ENCODE peak calls at places on chromosomes 16 and 17, in four cellular contexts. One of them, this sample, is unnamed.
A peak's percentile ranks its signal among the peaks of the same experiment; 100 is the strongest.

GRCh38 chr16:89357055-89357454 is 133.3 kb downstream of the ANKRD11 start:
- DNase-seq in psoas muscle: no peak
- DNase-seq in fibroblast of pulmonary artery: no peak
- DNase-seq in CD8-positive, alpha-beta memory T cell: no peak
- DNase-seq in this sample: no peak

GRCh38 chr16:57759541-57760356 is 24.2 kb downstream of the KATNB1 start:
- DNase-seq in fibroblast of pulmonary artery: no peak
- DNase-seq in CD8-positive, alpha-beta memory T cell: no peak
- DNase-seq in psoas muscle: peak; percentile 14
- DNase-seq in this sample: no peak

GRCh38 chr17:17812211-17813054 is 24.4 kb downstream of the SREBF1 start:
- DNase-seq in psoas muscle: peak; percentile 77
- DNase-seq in fibroblast of pulmonary artery: peak; percentile 68
- DNase-seq in CD8-positive, alpha-beta memory T cell: peak; percentile 56
- DNase-seq in this sample: peak; percentile 81

GRCh38 chr17:10724546-10725195 is 5.2 kb downstream of the TMEM220 start:
- DNase-seq in CD8-positive, alpha-beta memory T cell: no peak
- DNase-seq in fibroblast of pulmonary artery: no peak
- DNase-seq in psoas muscle: no peak
- DNase-seq in this sample: no peak

GRCh38 chr16:67236551-67237395 is 9.8 kb downstream of the TMEM208 start:
- DNase-seq in CD8-positive, alpha-beta memory T cell: peak; percentile 64
- DNase-seq in psoas muscle: peak; percentile 73
- DNase-seq in fibroblast of pulmonary artery: peak; percentile 46
- DNase-seq in this sample: peak; percentile 46

GRCh38 chr17:28599311-28600184 is 723 bp upstream of the SPAG5 start:
- DNase-seq in fibroblast of pulmonary artery: peak; percentile 90
- DNase-seq in CD8-positive, alpha-beta memory T cell: peak; percentile 65
- DNase-seq in psoas muscle: peak; percentile 66
- DNase-seq in this sample: peak; percentile 77

GRCh38 chr17:77948690-77949114 is 9.8 kb upstream of the TNRC6C start:
- DNase-seq in CD8-positive, alpha-beta memory T cell: no peak
- DNase-seq in fibroblast of pulmonary artery: peak; percentile 54
- DNase-seq in psoas muscle: no peak
- DNase-seq in this sample: peak; percentile 35

GRCh38 chr16:24689128-24689527 is 40.3 kb upstream of the TNRC6A start:
- DNase-seq in psoas muscle: peak; percentile 19
- DNase-seq in fibroblast of pulmonary artery: peak; percentile 73
- DNase-seq in CD8-positive, alpha-beta memory T cell: no peak
- DNase-seq in this sample: peak; percentile 52

GRCh38 chr16:55373489-55373832 is 49.5 kb downstream of the IRX6 start:
- DNase-seq in fibroblast of pulmonary artery: no peak
- DNase-seq in psoas muscle: no peak
- DNase-seq in CD8-positive, alpha-beta memory T cell: no peak
- DNase-seq in this sample: no peak

GRCh38 chr17:74731347-74731605 is 5.8 kb upstream of the RAB37 start:
- DNase-seq in fibroblast of pulmonary artery: no peak
- DNase-seq in psoas muscle: no peak
- DNase-seq in CD8-positive, alpha-beta memory T cell: no peak
- DNase-seq in this sample: no peak

GRCh38 chr17:72134560-72135399 is 14.0 kb downstream of the SOX9 start:
- DNase-seq in CD8-positive, alpha-beta memory T cell: no peak
- DNase-seq in psoas muscle: no peak
- DNase-seq in fibroblast of pulmonary artery: peak; percentile 54
- DNase-seq in this sample: no peak

GRCh38 chr16:65937455-65937854 is 429.0 kb upstream of the CDH5 start:
- DNase-seq in fibroblast of pulmonary artery: no peak
- DNase-seq in psoas muscle: no peak
- DNase-seq in CD8-positive, alpha-beta memory T cell: no peak
- DNase-seq in this sample: no peak

GRCh38 chr17:21113106-21113690 is 13.6 kb upstream of the DHRS7B start:
- DNase-seq in psoas muscle: no peak
- DNase-seq in fibroblast of pulmonary artery: no peak
- DNase-seq in CD8-positive, alpha-beta memory T cell: no peak
- DNase-seq in this sample: no peak

GRCh38 chr16:73878616-73879015 is 418.0 kb upstream of the PSMD7 start:
- DNase-seq in psoas muscle: no peak
- DNase-seq in CD8-positive, alpha-beta memory T cell: no peak
- DNase-seq in fibroblast of pulmonary artery: peak; percentile 85
- DNase-seq in this sample: no peak

GRCh38 chr16:31089199-31089598 is 456 bp upstream of the PRSS53 start:
- DNase-seq in psoas muscle: no peak
- DNase-seq in fibroblast of pulmonary artery: no peak
- DNase-seq in CD8-positive, alpha-beta memory T cell: no peak
- DNase-seq in this sample: no peak

GRCh38 chr17:70913086-70913485 is 743.8 kb downstream of the KCNJ2 start:
- DNase-seq in CD8-positive, alpha-beta memory T cell: no peak
- DNase-seq in fibroblast of pulmonary artery: peak; percentile 84
- DNase-seq in psoas muscle: no peak
- DNase-seq in this sample: no peak

GRCh38 chr16:66650707-66651473 is 45.7 kb downstream of the CMTM4 start:
- DNase-seq in psoas muscle: peak; percentile 65
- DNase-seq in fibroblast of pulmonary artery: peak; percentile 87
- DNase-seq in CD8-positive, alpha-beta memory T cell: peak; percentile 71
- DNase-seq in this sample: peak; percentile 78

GRCh38 chr17:17535957-17536356 is 39.8 kb upstream of the RASD1 start:
- DNase-seq in fibroblast of pulmonary artery: peak; percentile 21
- DNase-seq in psoas muscle: peak; percentile 87
- DNase-seq in CD8-positive, alpha-beta memory T cell: no peak
- DNase-seq in this sample: peak; percentile 93

GRCh38 chr17:78875738-78876597 is 27.0 kb downstream of the CEP295NL start:
- DNase-seq in CD8-positive, alpha-beta memory T cell: no peak
- DNase-seq in psoas muscle: no peak
- DNase-seq in fibroblast of pulmonary artery: peak; percentile 45
- DNase-seq in this sample: no peak

GRCh38 chr16:73887895-73888294 is 408.7 kb upstream of the PSMD7 start:
- DNase-seq in fibroblast of pulmonary artery: no peak
- DNase-seq in CD8-positive, alpha-beta memory T cell: no peak
- DNase-seq in psoas muscle: no peak
- DNase-seq in this sample: no peak

GRCh38 chr16:4381072-4381934 is 9.7 kb downstream of the VASN start:
- DNase-seq in fibroblast of pulmonary artery: no peak
- DNase-seq in CD8-positive, alpha-beta memory T cell: no peak
- DNase-seq in psoas muscle: peak; percentile 78
- DNase-seq in this sample: peak; percentile 34

GRCh38 chr16:89134269-89134668 is 37.3 kb upstream of the CDH15 start:
- DNase-seq in CD8-positive, alpha-beta memory T cell: no peak
- DNase-seq in psoas muscle: no peak
- DNase-seq in fibroblast of pulmonary artery: no peak
- DNase-seq in this sample: peak; percentile 31

GRCh38 chr17:43784068-43784467 is 3.8 kb downstream of the CFAP97D1 start:
- DNase-seq in CD8-positive, alpha-beta memory T cell: no peak
- DNase-seq in psoas muscle: no peak
- DNase-seq in fibroblast of pulmonary artery: peak; percentile 39
- DNase-seq in this sample: no peak
- H3K4me3 ChIP-seq in CD8-positive, alpha-beta memory T cell: no peak overlapping the region
- H3K4me3 ChIP-seq in psoas muscle: no peak overlapping the region
- H3K4me3 ChIP-seq in fibroblast of pulmonary artery: no peak overlapping the region
- H3K4me3 ChIP-seq in this sample: no peak overlapping the region

GRCh38 chr17:45934044-45934979 is 40.0 kb downstream of the MAPT start:
- DNase-seq in CD8-positive, alpha-beta memory T cell: no peak
- DNase-seq in fibroblast of pulmonary artery: no peak
- DNase-seq in psoas muscle: no peak
- DNase-seq in this sample: no peak
- H3K4me3 ChIP-seq in CD8-positive, alpha-beta memory T cell: no peak overlapping the region
- H3K4me3 ChIP-seq in fibroblast of pulmonary artery: no peak overlapping the region
- H3K4me3 ChIP-seq in psoas muscle: no peak overlapping the region
- H3K4me3 ChIP-seq in this sample: peak overlapping the region; percentile 62

GRCh38 chr17:81197409-81197795 is 25.4 kb downstream of the CEP131 start:
- DNase-seq in fibroblast of pulmonary artery: no peak
- DNase-seq in CD8-positive, alpha-beta memory T cell: no peak
- DNase-seq in psoas muscle: no peak
- DNase-seq in this sample: no peak
- H3K4me3 ChIP-seq in fibroblast of pulmonary artery: no peak overlapping the region
- H3K4me3 ChIP-seq in CD8-positive, alpha-beta memory T cell: no peak overlapping the region
- H3K4me3 ChIP-seq in psoas muscle: peak overlapping the region; percentile 11
- H3K4me3 ChIP-seq in this sample: no peak overlapping the region

GRCh38 chr17:40363480-40363838 is 1.1 kb downstream of the GJD3 start:
- DNase-seq in fibroblast of pulmonary artery: no peak
- DNase-seq in CD8-positive, alpha-beta memory T cell: no peak
- DNase-seq in psoas muscle: no peak
- DNase-seq in this sample: peak; percentile 43
- H3K4me3 ChIP-seq in fibroblast of pulmonary artery: peak overlapping the region; percentile 53
- H3K4me3 ChIP-seq in CD8-positive, alpha-beta memory T cell: no peak overlapping the region
- H3K4me3 ChIP-seq in psoas muscle: peak overlapping the region; percentile 69
- H3K4me3 ChIP-seq in this sample: peak overlapping the region; percentile 55

GRCh38 chr16:20310421-20311395 is 16.6 kb downstream of the GP2 start:
- DNase-seq in CD8-positive, alpha-beta memory T cell: no peak
- DNase-seq in fibroblast of pulmonary artery: no peak
- DNase-seq in psoas muscle: no peak
- DNase-seq in this sample: no peak

GRCh38 chr16:20307791-20308190 is 19.5 kb downstream of the GP2 start:
- DNase-seq in psoas muscle: no peak
- DNase-seq in fibroblast of pulmonary artery: no peak
- DNase-seq in CD8-positive, alpha-beta memory T cell: no peak
- DNase-seq in this sample: no peak

GRCh38 chr16:20308266-20308665 is 19.0 kb downstream of the GP2 start:
- DNase-seq in CD8-positive, alpha-beta memory T cell: no peak
- DNase-seq in psoas muscle: no peak
- DNase-seq in fibroblast of pulmonary artery: no peak
- DNase-seq in this sample: no peak

GRCh38 chr16:20309786-20310185 is 17.5 kb downstream of the GP2 start:
- DNase-seq in psoas muscle: no peak
- DNase-seq in CD8-positive, alpha-beta memory T cell: no peak
- DNase-seq in fibroblast of pulmonary artery: no peak
- DNase-seq in this sample: no peak

GRCh38 chr16:20308801-20309590 is 18.3 kb downstream of the GP2 start:
- DNase-seq in psoas muscle: no peak
- DNase-seq in fibroblast of pulmonary artery: no peak
- DNase-seq in CD8-positive, alpha-beta memory T cell: no peak
- DNase-seq in this sample: no peak
- H3K4me3 ChIP-seq in psoas muscle: no peak overlapping the region
- H3K4me3 ChIP-seq in fibroblast of pulmonary artery: no peak overlapping the region
- H3K4me3 ChIP-seq in CD8-positive, alpha-beta memory T cell: no peak overlapping the region
- H3K4me3 ChIP-seq in this sample: no peak overlapping the region

GRCh38 chr16:75805946-75806345 is 79.7 kb upstream of the CPHXL start:
- DNase-seq in CD8-positive, alpha-beta memory T cell: no peak
- DNase-seq in psoas muscle: no peak
- DNase-seq in fibroblast of pulmonary artery: no peak
- DNase-seq in this sample: no peak

GRCh38 chr16:75804368-75804767 is 78.1 kb upstream of the CPHXL start:
- DNase-seq in fibroblast of pulmonary artery: no peak
- DNase-seq in psoas muscle: no peak
- DNase-seq in CD8-positive, alpha-beta memory T cell: no peak
- DNase-seq in this sample: no peak

GRCh38 chr16:75803753-75804152 is 77.5 kb upstream of the CPHXL start:
- DNase-seq in psoas muscle: no peak
- DNase-seq in CD8-positive, alpha-beta memory T cell: no peak
- DNase-seq in fibroblast of pulmonary artery: no peak
- DNase-seq in this sample: no peak

GRCh38 chr16:75810342-75810741 is 84.1 kb upstream of the CPHXL start:
- DNase-seq in psoas muscle: no peak
- DNase-seq in CD8-positive, alpha-beta memory T cell: no peak
- DNase-seq in fibroblast of pulmonary artery: no peak
- DNase-seq in this sample: no peak

GRCh38 chr16:75806487-75806886 is 80.2 kb upstream of the CPHXL start:
- DNase-seq in CD8-positive, alpha-beta memory T cell: no peak
- DNase-seq in psoas muscle: no peak
- DNase-seq in fibroblast of pulmonary artery: no peak
- DNase-seq in this sample: no peak
- H3K4me3 ChIP-seq in CD8-positive, alpha-beta memory T cell: no peak overlapping the region
- H3K4me3 ChIP-seq in psoas muscle: no peak overlapping the region
- H3K4me3 ChIP-seq in fibroblast of pulmonary artery: no peak overlapping the region
- H3K4me3 ChIP-seq in this sample: no peak overlapping the region

GRCh38 chr16:82660078-82660645 is 33.4 kb downstream of the CDH13 start:
- DNase-seq in CD8-positive, alpha-beta memory T cell: peak; percentile 29
- DNase-seq in fibroblast of pulmonary artery: peak; percentile 58
- DNase-seq in psoas muscle: peak; percentile 72
- DNase-seq in this sample: no peak
- H3K4me3 ChIP-seq in CD8-positive, alpha-beta memory T cell: no peak overlapping the region
- H3K4me3 ChIP-seq in fibroblast of pulmonary artery: no peak overlapping the region
- H3K4me3 ChIP-seq in psoas muscle: peak overlapping the region; percentile 57
- H3K4me3 ChIP-seq in this sample: no peak overlapping the region

DNA sequence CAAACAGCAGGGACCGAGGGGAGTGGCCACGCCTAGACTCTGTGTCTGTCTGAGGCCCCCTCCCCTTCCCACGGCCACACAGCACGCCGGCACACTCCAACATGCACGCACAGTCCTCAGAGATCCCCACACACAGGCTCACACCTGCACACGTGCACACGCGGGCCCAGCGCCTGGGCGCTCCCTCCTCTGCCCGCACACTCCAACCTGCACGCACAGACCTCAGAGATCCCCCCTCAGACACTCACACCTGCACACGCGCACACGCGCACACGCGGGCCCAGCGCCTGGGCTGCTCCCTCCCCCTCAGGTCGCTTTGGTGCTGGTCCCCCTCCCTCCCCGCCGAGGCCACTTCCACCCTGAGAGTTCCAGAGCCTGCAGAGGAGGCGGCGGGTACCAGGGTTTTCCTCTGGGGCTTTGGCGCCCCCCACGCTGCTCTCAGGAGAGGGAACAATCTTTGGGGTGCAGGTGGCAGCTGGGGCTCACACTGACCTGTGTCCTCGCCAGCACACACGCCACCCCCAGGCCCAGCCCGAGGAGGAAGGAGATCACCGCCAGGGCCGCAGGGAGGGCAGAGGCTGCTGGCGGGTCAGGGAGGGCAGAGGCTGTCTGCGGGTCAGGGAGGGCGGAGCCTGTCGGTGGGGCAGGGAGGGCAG is 1.6 kb downstream of the CD7 start:
- DNase-seq in CD8-positive, alpha-beta memory T cell: peak; percentile 49
- DNase-seq in fibroblast of pulmonary artery: no peak
- DNase-seq in psoas muscle: no peak
- DNase-seq in this sample: no peak
- H3K4me3 ChIP-seq in CD8-positive, alpha-beta memory T cell: peak overlapping the region; percentile 91
- H3K4me3 ChIP-seq in fibroblast of pulmonary artery: no peak overlapping the region
- H3K4me3 ChIP-seq in psoas muscle: peak overlapping the region; percentile 4
- H3K4me3 ChIP-seq in this sample: no peak overlapping the region

DNA sequence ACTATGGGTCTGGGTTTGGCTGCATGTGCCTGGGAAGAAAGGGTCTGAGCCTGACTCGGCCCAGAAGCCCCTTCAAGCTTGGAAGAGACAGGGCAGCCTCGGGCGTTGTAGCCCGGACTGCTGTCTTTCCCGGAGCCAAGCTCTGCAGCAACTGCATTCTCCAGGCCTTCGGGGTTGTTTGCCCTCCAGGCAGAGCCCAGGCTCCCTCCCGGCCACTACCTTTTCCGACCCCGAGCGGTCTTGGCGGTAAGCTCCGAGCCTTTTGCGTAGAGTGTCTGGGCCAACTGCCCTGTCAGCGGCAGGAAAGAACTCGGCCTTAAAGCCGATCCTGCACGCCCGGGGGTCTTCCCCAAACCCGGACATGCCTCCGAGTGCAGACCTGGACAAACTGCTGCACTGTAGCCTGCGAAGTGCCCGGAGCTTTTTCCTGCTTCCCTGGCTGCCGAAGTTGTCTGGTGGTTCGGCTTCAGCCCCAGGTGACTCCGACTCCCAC is 1.3 kb downstream of the LHX1 start:
- DNase-seq in fibroblast of pulmonary artery: no peak
- DNase-seq in psoas muscle: no peak
- DNase-seq in CD8-positive, alpha-beta memory T cell: no peak
- DNase-seq in this sample: no peak
- H3K4me3 ChIP-seq in fibroblast of pulmonary artery: no peak overlapping the region
- H3K4me3 ChIP-seq in psoas muscle: peak overlapping the region; percentile 7
- H3K4me3 ChIP-seq in CD8-positive, alpha-beta memory T cell: no peak overlapping the region
- H3K4me3 ChIP-seq in this sample: no peak overlapping the region